ENCODE peak calls at places on chromosomes 5 and 9, in eight cellular contexts. Z is Calu3; S is DMS79; R is DMS53; X is AG09309; V is Peyer's patch; K is stimulated activated CD8-positive, alpha-beta memory T cell treated with anti-CD3 and anti-CD28 coated beads, Interleukin-2, amount 100 ng/mL, for 1 hour; P is Ammon's horn. Y is an unnamed sample.

GRCh38 chr9:19379697-19380046 is 364 bp downstream of the RPS6 start:
- DNase-seq in V (peak), X (no peak), Z (no peak), R (peak), S (no peak), P (no peak), K (peak), Y (no peak)

GRCh38 chr9:121545148-121545874 is 45.7 kb upstream of the GGTA1 start:
- DNase-seq in P (no peak), S (no peak), V (no peak), K (no peak), R (no peak), Z (no peak), X (no peak), Y (no peak)

GRCh38 chr5:146564036-146564762 is 48.2 kb upstream of the GPR151 start:
- DNase-seq in X (peak), R (no peak), S (no peak), K (no peak), P (no peak), V (no peak), Z (peak), Y (no peak)

GRCh38 chr5:39519566-39520231 is 94.9 kb upstream of the DAB2 start:
- DNase-seq in K (no peak), Z (no peak), V (no peak), R (no peak), P (no peak), X (peak), S (no peak), Y (no peak)

GRCh38 chr5:172182291-172182690 is 5.7 kb downstream of the STK10 start:
- DNase-seq in S (no peak), K (no peak), Z (no peak), V (no peak), P (no peak), R (no peak), X (no peak), Y (no peak)

GRCh38 chr5:119071573-119071874 is 637 bp downstream of the DMXL1 start:
- DNase-seq in V (no peak), Z (no peak), S (no peak), P (no peak), X (no peak), K (no peak), R (no peak), Y (no peak)

GRCh38 chr5:62584395-62584794 is 5.8 kb downstream of the LRRC70 start:
- DNase-seq in X (no peak), Z (no peak), K (no peak), R (no peak), P (no peak), S (no peak), V (no peak), Y (no peak)

GRCh38 chr5:79074641-79075040 is 5.1 kb downstream of the BHMT2 start:
- DNase-seq in R (peak), X (peak), S (no peak), Z (no peak), K (no peak), V (no peak), P (no peak), Y (no peak)

GRCh38 chr9:14173730-14174129 is 140.2 kb downstream of the NFIB start:
- DNase-seq in V (no peak), Z (no peak), K (no peak), P (no peak), X (no peak), R (no peak), S (peak), Y (no peak)

GRCh38 chr5:112122353-112122752 is 296.7 kb downstream of the EPB41L4A start:
- DNase-seq in R (peak), X (no peak), S (no peak), P (no peak), Z (no peak), K (no peak), V (no peak), Y (no peak)

GRCh38 chr5:179679014-179679674 is 1.7 kb downstream of the CBY3 start:
- DNase-seq in Z (no peak), P (peak), X (no peak), K (peak), S (peak), R (peak), V (peak), Y (no peak)

GRCh38 chr5:138930371-138931097 is 55.4 kb upstream of the LRRTM2 start:
- DNase-seq in S (no peak), Z (no peak), K (no peak), V (no peak), R (no peak), P (no peak), X (no peak), Y (no peak)

Y was measured in activated CD4-positive, alpha-beta T cell treated with anti-CD3 and anti-CD28 coated beads, Interleukin-2, amount 50 U/mL, for 24 hours.